ENCODE peak calls at places on chromosome 9, in ten cellular contexts. One of them, this sample, is unnamed.

GRCh38 chr9:101375546-101375945 is 9.3 kb downstream of the BAAT start:
- DNase-seq in SJSA1: peak
- DNase-seq in pons: no peak
- DNase-seq in stimulated activated CD8-positive, alpha-beta memory T cell treated with anti-CD3 and anti-CD28 coated beads, Interleukin-2, amount 100 ng/mL, for 48 hours: no peak
- DNase-seq in brain microvascular endothelial cell: no peak
- DNase-seq in MCF 10A: no peak
- DNase-seq in body of pancreas: no peak
- DNase-seq in fibroblast of the conjunctiva: no peak
- DNase-seq in CD4-positive, alpha-beta T cell: no peak
- DNase-seq in stimulated activated CD4-positive, alpha-beta T cell treated with anti-CD3 and anti-CD28 coated beads, Interleukin-12 subunit alpha, Interleukin-12 subunit beta, amount 100 ng/mL, for 4 hours: no peak
- DNase-seq in this sample: no peak

GRCh38 chr9:16824545-16825041 is 45.9 kb downstream of the BNC2 start:
- DNase-seq in brain microvascular endothelial cell: peak
- DNase-seq in fibroblast of the conjunctiva: peak
- DNase-seq in body of pancreas: no peak
- DNase-seq in SJSA1: peak
- DNase-seq in CD4-positive, alpha-beta T cell: no peak
- DNase-seq in stimulated activated CD8-positive, alpha-beta memory T cell treated with anti-CD3 and anti-CD28 coated beads, Interleukin-2, amount 100 ng/mL, for 48 hours: no peak
- DNase-seq in MCF 10A: peak
- DNase-seq in pons: no peak
- DNase-seq in stimulated activated CD4-positive, alpha-beta T cell treated with anti-CD3 and anti-CD28 coated beads, Interleukin-12 subunit alpha, Interleukin-12 subunit beta, amount 100 ng/mL, for 4 hours: no peak
- DNase-seq in this sample: no peak

GRCh38 chr9:88388886-88389617 is 808 bp downstream of the SPIN1 start:
- DNase-seq in body of pancreas: peak
- DNase-seq in CD4-positive, alpha-beta T cell: no peak
- DNase-seq in fibroblast of the conjunctiva: peak
- DNase-seq in stimulated activated CD4-positive, alpha-beta T cell treated with anti-CD3 and anti-CD28 coated beads, Interleukin-12 subunit alpha, Interleukin-12 subunit beta, amount 100 ng/mL, for 4 hours: peak
- DNase-seq in MCF 10A: peak
- DNase-seq in stimulated activated CD8-positive, alpha-beta memory T cell treated with anti-CD3 and anti-CD28 coated beads, Interleukin-2, amount 100 ng/mL, for 48 hours: no peak
- DNase-seq in brain microvascular endothelial cell: peak
- DNase-seq in SJSA1: peak
- DNase-seq in pons: peak
- DNase-seq in this sample: no peak

GRCh38 chr9:91395553-91396470 is 27.8 kb downstream of the NFIL3 start:
- DNase-seq in pons: peak
- DNase-seq in stimulated activated CD4-positive, alpha-beta T cell treated with anti-CD3 and anti-CD28 coated beads, Interleukin-12 subunit alpha, Interleukin-12 subunit beta, amount 100 ng/mL, for 4 hours: no peak
- DNase-seq in MCF 10A: peak
- DNase-seq in fibroblast of the conjunctiva: peak
- DNase-seq in CD4-positive, alpha-beta T cell: no peak
- DNase-seq in brain microvascular endothelial cell: peak
- DNase-seq in SJSA1: peak
- DNase-seq in body of pancreas: no peak
- DNase-seq in stimulated activated CD8-positive, alpha-beta memory T cell treated with anti-CD3 and anti-CD28 coated beads, Interleukin-2, amount 100 ng/mL, for 48 hours: no peak
- DNase-seq in this sample: no peak

GRCh38 chr9:132733133-132733815 is 63.0 kb downstream of the GTF3C4 start:
- DNase-seq in pons: no peak
- DNase-seq in fibroblast of the conjunctiva: no peak
- DNase-seq in SJSA1: no peak
- DNase-seq in stimulated activated CD4-positive, alpha-beta T cell treated with anti-CD3 and anti-CD28 coated beads, Interleukin-12 subunit alpha, Interleukin-12 subunit beta, amount 100 ng/mL, for 4 hours: no peak
- DNase-seq in MCF 10A: no peak
- DNase-seq in CD4-positive, alpha-beta T cell: no peak
- DNase-seq in body of pancreas: no peak
- DNase-seq in stimulated activated CD8-positive, alpha-beta memory T cell treated with anti-CD3 and anti-CD28 coated beads, Interleukin-2, amount 100 ng/mL, for 48 hours: no peak
- DNase-seq in brain microvascular endothelial cell: no peak
- DNase-seq in this sample: no peak

GRCh38 chr9:16138961-16139441 is 586.2 kb downstream of the CCDC171 start:
- DNase-seq in SJSA1: no peak
- DNase-seq in MCF 10A: peak
- DNase-seq in brain microvascular endothelial cell: peak
- DNase-seq in pons: no peak
- DNase-seq in fibroblast of the conjunctiva: peak
- DNase-seq in body of pancreas: no peak
- DNase-seq in CD4-positive, alpha-beta T cell: no peak
- DNase-seq in stimulated activated CD8-positive, alpha-beta memory T cell treated with anti-CD3 and anti-CD28 coated beads, Interleukin-2, amount 100 ng/mL, for 48 hours: no peak
- DNase-seq in stimulated activated CD4-positive, alpha-beta T cell treated with anti-CD3 and anti-CD28 coated beads, Interleukin-12 subunit alpha, Interleukin-12 subunit beta, amount 100 ng/mL, for 4 hours: no peak
- DNase-seq in this sample: no peak

GRCh38 chr9:265209-265900 is 50.7 kb downstream of the DOCK8 start:
- DNase-seq in CD4-positive, alpha-beta T cell: no peak
- DNase-seq in MCF 10A: no peak
- DNase-seq in stimulated activated CD4-positive, alpha-beta T cell treated with anti-CD3 and anti-CD28 coated beads, Interleukin-12 subunit alpha, Interleukin-12 subunit beta, amount 100 ng/mL, for 4 hours: no peak
- DNase-seq in brain microvascular endothelial cell: no peak
- DNase-seq in pons: no peak
- DNase-seq in stimulated activated CD8-positive, alpha-beta memory T cell treated with anti-CD3 and anti-CD28 coated beads, Interleukin-2, amount 100 ng/mL, for 48 hours: no peak
- DNase-seq in fibroblast of the conjunctiva: no peak
- DNase-seq in SJSA1: no peak
- DNase-seq in body of pancreas: no peak
- DNase-seq in this sample: no peak

GRCh38 chr9:87337335-87338074 is 160.2 kb upstream of the DAPK1 start:
- DNase-seq in stimulated activated CD8-positive, alpha-beta memory T cell treated with anti-CD3 and anti-CD28 coated beads, Interleukin-2, amount 100 ng/mL, for 48 hours: no peak
- DNase-seq in MCF 10A: peak
- DNase-seq in CD4-positive, alpha-beta T cell: no peak
- DNase-seq in stimulated activated CD4-positive, alpha-beta T cell treated with anti-CD3 and anti-CD28 coated beads, Interleukin-12 subunit alpha, Interleukin-12 subunit beta, amount 100 ng/mL, for 4 hours: no peak
- DNase-seq in body of pancreas: peak
- DNase-seq in brain microvascular endothelial cell: peak
- DNase-seq in SJSA1: peak
- DNase-seq in pons: no peak
- DNase-seq in fibroblast of the conjunctiva: no peak
- DNase-seq in this sample: no peak

GRCh38 chr9:84339523-84339922 is 1.0 kb downstream of the SLC28A3 start:
- DNase-seq in CD4-positive, alpha-beta T cell: no peak
- DNase-seq in brain microvascular endothelial cell: no peak
- DNase-seq in fibroblast of the conjunctiva: no peak
- DNase-seq in body of pancreas: no peak
- DNase-seq in stimulated activated CD4-positive, alpha-beta T cell treated with anti-CD3 and anti-CD28 coated beads, Interleukin-12 subunit alpha, Interleukin-12 subunit beta, amount 100 ng/mL, for 4 hours: no peak
- DNase-seq in MCF 10A: no peak
- DNase-seq in pons: no peak
- DNase-seq in SJSA1: no peak
- DNase-seq in stimulated activated CD8-positive, alpha-beta memory T cell treated with anti-CD3 and anti-CD28 coated beads, Interleukin-2, amount 100 ng/mL, for 48 hours: no peak
- DNase-seq in this sample: no peak

GRCh38 chr9:79083621-79084020 is 488.1 kb upstream of the TLE4 start:
- DNase-seq in body of pancreas: no peak
- DNase-seq in fibroblast of the conjunctiva: no peak
- DNase-seq in brain microvascular endothelial cell: no peak
- DNase-seq in pons: no peak
- DNase-seq in stimulated activated CD4-positive, alpha-beta T cell treated with anti-CD3 and anti-CD28 coated beads, Interleukin-12 subunit alpha, Interleukin-12 subunit beta, amount 100 ng/mL, for 4 hours: no peak
- DNase-seq in CD4-positive, alpha-beta T cell: no peak
- DNase-seq in stimulated activated CD8-positive, alpha-beta memory T cell treated with anti-CD3 and anti-CD28 coated beads, Interleukin-2, amount 100 ng/mL, for 48 hours: no peak
- DNase-seq in MCF 10A: no peak
- DNase-seq in SJSA1: no peak
- DNase-seq in this sample: no peak

GRCh38 chr9:125906144-125906543 is 159.0 kb downstream of the PBX3 start:
- DNase-seq in SJSA1: peak
- DNase-seq in CD4-positive, alpha-beta T cell: no peak
- DNase-seq in fibroblast of the conjunctiva: no peak
- DNase-seq in body of pancreas: no peak
- DNase-seq in brain microvascular endothelial cell: peak
- DNase-seq in pons: no peak
- DNase-seq in stimulated activated CD8-positive, alpha-beta memory T cell treated with anti-CD3 and anti-CD28 coated beads, Interleukin-2, amount 100 ng/mL, for 48 hours: no peak
- DNase-seq in stimulated activated CD4-positive, alpha-beta T cell treated with anti-CD3 and anti-CD28 coated beads, Interleukin-12 subunit alpha, Interleukin-12 subunit beta, amount 100 ng/mL, for 4 hours: no peak
- DNase-seq in MCF 10A: no peak
- DNase-seq in this sample: no peak

GRCh38 chr9:114501786-114502682 is 3.2 kb downstream of the WHRN start:
- DNase-seq in pons: peak
- DNase-seq in brain microvascular endothelial cell: peak
- DNase-seq in SJSA1: peak
- DNase-seq in fibroblast of the conjunctiva: no peak
- DNase-seq in MCF 10A: peak
- DNase-seq in body of pancreas: no peak
- DNase-seq in stimulated activated CD8-positive, alpha-beta memory T cell treated with anti-CD3 and anti-CD28 coated beads, Interleukin-2, amount 100 ng/mL, for 48 hours: no peak
- DNase-seq in stimulated activated CD4-positive, alpha-beta T cell treated with anti-CD3 and anti-CD28 coated beads, Interleukin-12 subunit alpha, Interleukin-12 subunit beta, amount 100 ng/mL, for 4 hours: no peak
- DNase-seq in CD4-positive, alpha-beta T cell: no peak
- DNase-seq in this sample: peak

GRCh38 chr9:77417570-77417969 is 230.6 kb downstream of the GNA14 start:
- DNase-seq in MCF 10A: peak
- DNase-seq in stimulated activated CD8-positive, alpha-beta memory T cell treated with anti-CD3 and anti-CD28 coated beads, Interleukin-2, amount 100 ng/mL, for 48 hours: no peak
- DNase-seq in CD4-positive, alpha-beta T cell: no peak
- DNase-seq in stimulated activated CD4-positive, alpha-beta T cell treated with anti-CD3 and anti-CD28 coated beads, Interleukin-12 subunit alpha, Interleukin-12 subunit beta, amount 100 ng/mL, for 4 hours: no peak
- DNase-seq in pons: peak
- DNase-seq in SJSA1: peak
- DNase-seq in fibroblast of the conjunctiva: peak
- DNase-seq in brain microvascular endothelial cell: peak
- DNase-seq in body of pancreas: no peak
- DNase-seq in this sample: no peak

GRCh38 chr9:21830589-21830988 is 28.2 kb downstream of the MTAP start:
- DNase-seq in brain microvascular endothelial cell: no peak
- DNase-seq in body of pancreas: no peak
- DNase-seq in pons: no peak
- DNase-seq in stimulated activated CD8-positive, alpha-beta memory T cell treated with anti-CD3 and anti-CD28 coated beads, Interleukin-2, amount 100 ng/mL, for 48 hours: no peak
- DNase-seq in stimulated activated CD4-positive, alpha-beta T cell treated with anti-CD3 and anti-CD28 coated beads, Interleukin-12 subunit alpha, Interleukin-12 subunit beta, amount 100 ng/mL, for 4 hours: no peak
- DNase-seq in MCF 10A: no peak
- DNase-seq in SJSA1: no peak
- DNase-seq in CD4-positive, alpha-beta T cell: no peak
- DNase-seq in fibroblast of the conjunctiva: no peak
- DNase-seq in this sample: no peak

GRCh38 chr9:132703336-132703735 is 33.1 kb downstream of the GTF3C4 start:
- DNase-seq in SJSA1: no peak
- DNase-seq in CD4-positive, alpha-beta T cell: no peak
- DNase-seq in pons: no peak
- DNase-seq in fibroblast of the conjunctiva: no peak
- DNase-seq in body of pancreas: no peak
- DNase-seq in MCF 10A: no peak
- DNase-seq in stimulated activated CD4-positive, alpha-beta T cell treated with anti-CD3 and anti-CD28 coated beads, Interleukin-12 subunit alpha, Interleukin-12 subunit beta, amount 100 ng/mL, for 4 hours: no peak
- DNase-seq in brain microvascular endothelial cell: no peak
- DNase-seq in stimulated activated CD8-positive, alpha-beta memory T cell treated with anti-CD3 and anti-CD28 coated beads, Interleukin-2, amount 100 ng/mL, for 48 hours: no peak
- DNase-seq in this sample: no peak

GRCh38 chr9:19634881-19635280 is 154.0 kb downstream of the SLC24A2 start:
- DNase-seq in fibroblast of the conjunctiva: no peak
- DNase-seq in pons: no peak
- DNase-seq in CD4-positive, alpha-beta T cell: no peak
- DNase-seq in MCF 10A: no peak
- DNase-seq in SJSA1: no peak
- DNase-seq in brain microvascular endothelial cell: no peak
- DNase-seq in body of pancreas: no peak
- DNase-seq in stimulated activated CD4-positive, alpha-beta T cell treated with anti-CD3 and anti-CD28 coated beads, Interleukin-12 subunit alpha, Interleukin-12 subunit beta, amount 100 ng/mL, for 4 hours: no peak
- DNase-seq in stimulated activated CD8-positive, alpha-beta memory T cell treated with anti-CD3 and anti-CD28 coated beads, Interleukin-2, amount 100 ng/mL, for 48 hours: no peak
- DNase-seq in this sample: no peak

GRCh38 chr9:121218357-121219027 is 16.8 kb upstream of the RAB14 start:
- DNase-seq in stimulated activated CD4-positive, alpha-beta T cell treated with anti-CD3 and anti-CD28 coated beads, Interleukin-12 subunit alpha, Interleukin-12 subunit beta, amount 100 ng/mL, for 4 hours: no peak
- DNase-seq in pons: no peak
- DNase-seq in SJSA1: no peak
- DNase-seq in brain microvascular endothelial cell: no peak
- DNase-seq in stimulated activated CD8-positive, alpha-beta memory T cell treated with anti-CD3 and anti-CD28 coated beads, Interleukin-2, amount 100 ng/mL, for 48 hours: no peak
- DNase-seq in MCF 10A: no peak
- DNase-seq in CD4-positive, alpha-beta T cell: no peak
- DNase-seq in body of pancreas: no peak
- DNase-seq in fibroblast of the conjunctiva: no peak
- DNase-seq in this sample: no peak

GRCh38 chr9:112750111-112750766 is at the start of gene SNX30:
- DNase-seq in stimulated activated CD8-positive, alpha-beta memory T cell treated with anti-CD3 and anti-CD28 coated beads, Interleukin-2, amount 100 ng/mL, for 48 hours: peak
- DNase-seq in SJSA1: peak
- DNase-seq in fibroblast of the conjunctiva: peak
- DNase-seq in MCF 10A: peak
- DNase-seq in stimulated activated CD4-positive, alpha-beta T cell treated with anti-CD3 and anti-CD28 coated beads, Interleukin-12 subunit alpha, Interleukin-12 subunit beta, amount 100 ng/mL, for 4 hours: peak
- DNase-seq in brain microvascular endothelial cell: peak
- DNase-seq in body of pancreas: peak
- DNase-seq in CD4-positive, alpha-beta T cell: peak
- DNase-seq in pons: peak
- DNase-seq in this sample: peak

GRCh38 chr9:133249337-133249736 is 25.7 kb downstream of the ABO start:
- DNase-seq in stimulated activated CD4-positive, alpha-beta T cell treated with anti-CD3 and anti-CD28 coated beads, Interleukin-12 subunit alpha, Interleukin-12 subunit beta, amount 100 ng/mL, for 4 hours: no peak
- DNase-seq in CD4-positive, alpha-beta T cell: no peak
- DNase-seq in MCF 10A: no peak
- DNase-seq in stimulated activated CD8-positive, alpha-beta memory T cell treated with anti-CD3 and anti-CD28 coated beads, Interleukin-2, amount 100 ng/mL, for 48 hours: no peak
- DNase-seq in pons: no peak
- DNase-seq in fibroblast of the conjunctiva: no peak
- DNase-seq in brain microvascular endothelial cell: no peak
- DNase-seq in body of pancreas: no peak
- DNase-seq in SJSA1: no peak
- DNase-seq in this sample: no peak

GRCh38 chr9:7273575-7273974 is 515.8 kb downstream of the KDM4C start:
- DNase-seq in brain microvascular endothelial cell: no peak
- DNase-seq in pons: peak
- DNase-seq in MCF 10A: peak
- DNase-seq in fibroblast of the conjunctiva: peak
- DNase-seq in body of pancreas: peak
- DNase-seq in SJSA1: no peak
- DNase-seq in CD4-positive, alpha-beta T cell: no peak
- DNase-seq in stimulated activated CD8-positive, alpha-beta memory T cell treated with anti-CD3 and anti-CD28 coated beads, Interleukin-2, amount 100 ng/mL, for 48 hours: no peak
- DNase-seq in stimulated activated CD4-positive, alpha-beta T cell treated with anti-CD3 and anti-CD28 coated beads, Interleukin-12 subunit alpha, Interleukin-12 subunit beta, amount 100 ng/mL, for 4 hours: no peak
- DNase-seq in this sample: no peak

GRCh38 chr9:133225171-133226011 is 16.3 kb upstream of the OBP2B start:
- DNase-seq in body of pancreas: no peak
- DNase-seq in CD4-positive, alpha-beta T cell: no peak
- DNase-seq in pons: no peak
- DNase-seq in stimulated activated CD4-positive, alpha-beta T cell treated with anti-CD3 and anti-CD28 coated beads, Interleukin-12 subunit alpha, Interleukin-12 subunit beta, amount 100 ng/mL, for 4 hours: no peak
- DNase-seq in brain microvascular endothelial cell: no peak
- DNase-seq in SJSA1: no peak
- DNase-seq in stimulated activated CD8-positive, alpha-beta memory T cell treated with anti-CD3 and anti-CD28 coated beads, Interleukin-2, amount 100 ng/mL, for 48 hours: no peak
- DNase-seq in MCF 10A: no peak
- DNase-seq in fibroblast of the conjunctiva: no peak
- DNase-seq in this sample: no peak

GRCh38 chr9:129701054-129701453 is 35.6 kb downstream of the PRRX2 start:
- DNase-seq in SJSA1: no peak
- DNase-seq in stimulated activated CD8-positive, alpha-beta memory T cell treated with anti-CD3 and anti-CD28 coated beads, Interleukin-2, amount 100 ng/mL, for 48 hours: no peak
- DNase-seq in body of pancreas: no peak
- DNase-seq in stimulated activated CD4-positive, alpha-beta T cell treated with anti-CD3 and anti-CD28 coated beads, Interleukin-12 subunit alpha, Interleukin-12 subunit beta, amount 100 ng/mL, for 4 hours: no peak
- DNase-seq in MCF 10A: no peak
- DNase-seq in pons: no peak
- DNase-seq in CD4-positive, alpha-beta T cell: no peak
- DNase-seq in fibroblast of the conjunctiva: no peak
- DNase-seq in brain microvascular endothelial cell: no peak
- DNase-seq in this sample: no peak